ENCODE peak calls at places on chromosomes 3 and 15, in seven cellular contexts. H is fibroblast of pulmonary artery, Z is retinal pigment epithelial cell, P is PC-9, J is GM06990, X is HCT116, O is fibroblast of the aortic adventitia. U is an unnamed sample.

GRCh38 chr15:55894406-55894965 is 98.9 kb downstream of the NEDD4 start:
- DNase-seq in H (no peak), Z (no peak), P (no peak), J (peak), X (no peak), O (no peak), U (no peak)

GRCh38 chr15:44194397-44195150 is 497 bp downstream of the FRMD5 start:
- DNase-seq in H (peak), Z (peak), P (peak), J (peak), X (no peak), O (peak), U (peak)

GRCh38 chr15:65738649-65739048 is 53.4 kb downstream of the DENND4A start:
- DNase-seq in H (peak), Z (no peak), P (peak), J (no peak), X (no peak), O (no peak), U (peak)

GRCh38 chr15:25481208-25481862 is 42.5 kb upstream of the UBE3A start:
- DNase-seq in H (no peak), Z (no peak), P (no peak), J (no peak), X (no peak), O (no peak), U (no peak)

GRCh38 chr15:59632714-59633113 is 21.1 kb downstream of the GCNT3 start:
- DNase-seq in H (peak), Z (no peak), P (no peak), J (no peak), X (no peak), O (no peak), U (peak)

GRCh38 chr3:56494679-56495322 is 26.5 kb upstream of the ERC2 start:
- DNase-seq in H (peak), Z (peak), P (peak), J (peak), X (peak), O (peak), U (peak)

GRCh38 chr3:98657429-98657828 is 64.0 kb upstream of the CPOX start:
- DNase-seq in H (no peak), Z (no peak), P (no peak), J (peak), X (peak), O (peak), U (peak)

GRCh38 chr3:138381950-138382715 is 33.8 kb downstream of the MRAS start:
- DNase-seq in H (peak), Z (peak), P (no peak), J (no peak), X (no peak), O (peak), U (peak)

GRCh38 chr3:39577541-39577940 is 110.1 kb downstream of the MOBP start:
- DNase-seq in H (no peak), Z (no peak), P (no peak), J (no peak), X (no peak), O (no peak), U (no peak)

GRCh38 chr15:25725758-25726157 is 137.4 kb downstream of the ATP10A start:
- DNase-seq in H (no peak), Z (no peak), P (no peak), J (no peak), X (no peak), O (no peak), U (no peak)

GRCh38 chr3:50651875-50652529 is 22.7 kb upstream of the DOCK3 start:
- DNase-seq in H (no peak), Z (no peak), P (no peak), J (no peak), X (no peak), O (no peak), U (no peak)

GRCh38 chr3:17581421-17582080 is 160.9 kb downstream of the TBC1D5 start:
- DNase-seq in H (no peak), Z (no peak), P (no peak), J (no peak), X (no peak), O (peak), U (peak)

GRCh38 chr3:17580901-17581300 is 161.5 kb downstream of the TBC1D5 start:
- DNase-seq in H (no peak), Z (no peak), P (no peak), J (no peak), X (no peak), O (no peak), U (no peak)

GRCh38 chr3:17584066-17584465 is 158.4 kb downstream of the TBC1D5 start:
- DNase-seq in H (no peak), Z (no peak), P (no peak), J (no peak), X (no peak), O (no peak), U (no peak)

GRCh38 chr3:17585561-17586325 is 156.7 kb downstream of the TBC1D5 start:
- DNase-seq in H (peak), Z (no peak), P (no peak), J (no peak), X (no peak), O (peak), U (no peak)

DNA sequence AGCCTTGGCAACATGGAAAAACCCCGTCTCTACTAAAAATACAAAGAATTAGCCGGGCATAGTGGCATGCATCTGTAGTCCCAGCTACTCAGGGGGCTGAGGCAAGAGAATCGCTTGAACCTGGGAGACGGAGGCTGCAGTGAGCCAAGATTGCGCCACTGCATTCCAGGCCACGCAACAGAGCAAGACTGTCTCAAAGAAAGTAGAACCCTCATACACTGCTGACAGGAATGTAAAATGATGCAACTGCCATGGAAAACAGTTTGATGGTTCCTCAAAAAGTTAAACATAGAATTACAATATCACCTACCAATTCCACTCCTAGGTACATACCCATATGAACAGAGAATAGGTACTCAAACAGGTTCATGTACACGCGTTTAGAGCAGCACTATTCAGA is 158.9 kb downstream of the TBC1D5 start:
- DNase-seq in H (peak), Z (no peak), P (no peak), J (no peak), X (no peak), O (no peak), U (peak)
- TF ChIP-seq CTCF in H (no peak), Z (no peak), P (no peak), J (no peak), X (no peak), O (no peak), U (no peak)

GRCh38 chr3:126888186-126888760 is 94.6 kb upstream of the PLXNA1 start:
- DNase-seq in H (no peak), Z (no peak), P (no peak), J (no peak), X (no peak), O (no peak), U (no peak)

GRCh38 chr3:126889276-126890201 is 93.4 kb upstream of the PLXNA1 start:
- DNase-seq in H (no peak), Z (no peak), P (no peak), J (no peak), X (no peak), O (no peak), U (no peak)

GRCh38 chr3:126885425-126885824 is 97.5 kb upstream of the PLXNA1 start:
- DNase-seq in H (no peak), Z (no peak), P (no peak), J (no peak), X (no peak), O (no peak), U (no peak)

GRCh38 chr3:126886217-126886616 is 96.7 kb upstream of the PLXNA1 start:
- DNase-seq in H (peak), Z (no peak), P (no peak), J (no peak), X (no peak), O (peak), U (peak)

GRCh38 chr3:126887686-126888085 is 95.2 kb upstream of the PLXNA1 start:
- DNase-seq in H (no peak), Z (no peak), P (no peak), J (no peak), X (no peak), O (peak), U (no peak)
- H3K4me3 ChIP-seq in H (no peak), Z (no peak), P (no peak), J (no peak), X (no peak), O (no peak), U (no peak)

DNA sequence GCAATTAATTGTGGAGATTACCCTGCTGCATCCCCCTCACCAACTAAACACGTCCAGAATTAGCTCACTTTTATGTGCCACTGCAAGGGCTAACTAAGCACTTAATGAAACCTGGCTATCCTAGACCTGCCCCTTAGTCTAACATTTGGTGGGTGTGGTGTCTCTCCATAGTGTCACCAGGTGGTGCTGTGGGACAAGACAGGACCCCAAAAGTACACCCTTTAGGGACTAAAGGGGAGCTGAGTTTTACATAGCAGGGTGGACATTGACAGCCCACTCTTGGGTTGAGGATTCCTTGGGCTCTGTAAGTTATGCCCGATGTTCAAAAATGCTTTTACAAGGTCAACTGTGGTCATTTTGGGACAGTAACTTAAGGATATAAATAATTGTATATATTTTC is 5.7 kb downstream of the DUT start:
- DNase-seq in H (peak), Z (no peak), P (no peak), J (no peak), X (peak), O (peak), U (peak)
- TF ChIP-seq CTCF in H (peak), Z (peak), P (peak), J (peak), X (peak), O (peak), U (peak)

DNA sequence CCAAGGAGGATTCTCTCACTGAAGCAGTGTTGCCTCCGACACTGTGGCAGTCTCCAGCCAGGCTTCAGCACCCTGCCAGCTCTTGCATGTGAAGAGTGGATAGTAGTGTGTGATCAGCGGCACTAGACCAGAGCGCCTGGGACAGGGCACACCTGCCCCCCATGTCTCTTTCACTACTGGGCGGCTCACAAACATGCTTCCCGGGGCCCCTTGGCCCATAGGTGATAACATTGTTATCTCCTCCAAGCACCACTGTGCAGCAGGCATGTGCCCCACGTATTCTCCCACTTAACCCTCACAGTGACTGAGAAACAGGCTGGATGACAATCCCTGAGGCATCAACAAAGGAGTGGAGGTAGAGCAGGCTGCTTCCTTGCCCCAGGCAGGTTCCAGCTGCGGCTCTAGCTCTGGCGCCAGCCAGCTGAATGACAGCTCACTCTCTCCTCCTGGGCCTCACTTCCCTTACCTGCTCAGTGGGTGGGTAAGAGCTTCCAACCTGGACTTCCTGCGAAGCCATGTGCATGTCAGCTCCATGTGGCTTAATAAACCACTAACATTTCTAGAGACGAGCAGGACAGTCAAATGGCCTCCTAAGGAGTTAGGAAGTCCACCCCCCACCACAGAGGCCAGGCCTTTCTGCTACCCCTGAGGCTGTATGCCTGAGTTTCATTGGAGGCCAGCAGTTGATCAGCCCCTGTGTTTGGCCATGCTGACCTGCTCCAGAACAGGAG is 37.8 kb downstream of the KLF13 start:
- DNase-seq in H (no peak), Z (no peak), P (no peak), J (no peak), X (no peak), O (no peak), U (no peak)
- H3K4me3 ChIP-seq in H (no peak), Z (no peak), P (no peak), J (no peak), X (no peak), O (no peak), U (no peak)

GRCh38 chr15:69226028-69226355 is 65.6 kb downstream of the GLCE start:
- DNase-seq in H (no peak), Z (no peak), P (no peak), J (no peak), X (no peak), O (no peak), U (no peak)

GRCh38 chr15:69224383-69224782 is 63.9 kb downstream of the GLCE start:
- DNase-seq in H (peak), Z (no peak), P (peak), J (no peak), X (no peak), O (peak), U (no peak)

GRCh38 chr15:69222002-69222474 is 61.6 kb downstream of the GLCE start:
- DNase-seq in H (no peak), Z (no peak), P (no peak), J (no peak), X (no peak), O (no peak), U (no peak)

GRCh38 chr15:69223083-69223813 is 62.8 kb downstream of the GLCE start:
- DNase-seq in H (no peak), Z (no peak), P (no peak), J (no peak), X (no peak), O (no peak), U (no peak)

DNA sequence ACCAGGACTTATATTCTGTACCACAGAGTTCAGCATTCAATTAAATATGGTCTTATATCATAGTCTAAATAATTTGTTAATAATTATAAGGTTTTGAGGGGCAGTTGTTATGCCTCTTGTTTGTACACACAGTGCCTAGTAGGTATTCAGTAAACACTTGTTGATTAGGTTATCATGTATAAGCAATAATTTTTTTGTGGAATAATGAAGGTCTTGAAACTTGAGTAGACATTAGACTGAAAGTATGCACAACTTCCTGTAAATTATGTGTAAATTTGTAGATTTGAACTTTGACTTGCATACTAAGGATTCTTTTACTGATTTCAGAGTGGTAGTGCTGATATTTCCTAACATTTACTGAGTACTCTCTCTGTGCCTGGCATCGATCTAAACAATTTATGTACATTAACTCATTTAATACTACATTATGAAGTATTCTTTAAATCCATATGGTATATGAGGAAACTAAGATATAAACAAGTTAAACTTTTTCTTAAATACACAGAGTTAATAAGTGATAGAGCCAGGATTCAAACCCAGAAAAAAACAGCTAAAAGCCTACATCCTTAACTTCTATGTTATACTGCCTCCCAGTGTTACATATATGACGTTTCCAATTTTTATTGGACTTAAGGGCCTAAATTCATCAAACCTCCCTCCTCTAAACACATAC is 65.1 kb downstream of the GLCE start:
- DNase-seq in H (peak), Z (peak), P (peak), J (no peak), X (peak), O (peak), U (peak)
- TF ChIP-seq CTCF in H (peak), Z (peak), P (peak), J (peak), X (peak), O (peak), U (peak)

GRCh38 chr3:109278546-109278945 is 37.8 kb downstream of the DPPA2 start:
- DNase-seq in H (no peak), Z (no peak), P (no peak), J (no peak), X (no peak), O (no peak), U (no peak)
- H3K4me3 ChIP-seq in H (no peak), Z (no peak), P (no peak), J (no peak), X (no peak), O (no peak), U (no peak)

DNA sequence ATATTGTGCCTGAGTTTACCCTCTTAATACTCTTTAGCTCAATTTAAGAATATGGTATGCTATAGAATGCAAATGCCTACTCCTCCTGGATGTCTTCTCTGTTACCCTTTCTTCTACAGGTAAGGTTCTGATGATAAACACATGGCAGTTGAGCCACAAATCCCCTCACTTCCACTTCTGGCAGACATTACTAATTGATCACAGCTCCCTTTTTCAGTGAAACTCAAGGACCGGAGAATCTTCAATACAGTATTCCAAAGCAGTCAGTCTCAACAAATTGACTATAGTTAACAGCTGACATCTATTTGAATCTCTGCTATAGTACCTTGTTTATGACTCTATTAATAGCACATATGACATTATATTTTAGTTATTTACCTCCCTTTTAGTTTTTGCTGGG is 232.1 kb upstream of the ADAMTS9 start:
- DNase-seq in H (no peak), Z (no peak), P (no peak), J (no peak), X (no peak), O (no peak), U (no peak)
- TF ChIP-seq CTCF in H (no peak), Z (no peak), P (no peak), J (no peak), X (no peak), O (no peak), U (no peak)

U was measured in cardiac fibroblast.